ENCODE peak calls at places on chromosomes 16 and 17, in five cellular contexts. Q is mesendoderm, F is H9, C is H1, G is mesenchymal stem cell. B is an unnamed sample.

GRCh38 chr17:18962494-18962815 is 10.5 kb downstream of the SLC5A10 start:
- DNase-seq in Q (no peak), F (no peak), C (no peak), G (no peak), B (no peak)

GRCh38 chr16:2039286-2040030 is 8.2 kb downstream of the NTHL1 start:
- DNase-seq in Q (no peak), F (no peak), C (no peak), G (peak; percentile 97), B (peak; percentile 93)

GRCh38 chr16:35642322-35642835 is 2183.0 kb downstream of the TP53TG3F start:
- DNase-seq in Q (no peak), F (no peak), C (no peak), G (no peak), B (no peak)

GRCh38 chr16:83095926-83096692 is 469.3 kb downstream of the CDH13 start:
- DNase-seq in Q (no peak), F (no peak), C (no peak), G (no peak), B (peak; percentile 70)

GRCh38 chr16:88560722-88561484 is 9.3 kb upstream of the ZC3H18 start:
- DNase-seq in Q (peak; percentile 77), F (peak; percentile 59), C (no peak), G (peak; percentile 43), B (peak; percentile 30)

GRCh38 chr17:77215281-77215680 is 74.5 kb downstream of the SEC14L1 start:
- DNase-seq in Q (no peak), F (no peak), C (no peak), G (no peak), B (no peak)

GRCh38 chr16:17951273-17951845 is 385.2 kb downstream of the NPIPA8 start:
- DNase-seq in Q (peak; percentile 6), F (no peak), C (no peak), G (no peak), B (no peak)

GRCh38 chr17:20970329-20970728 is 72.5 kb downstream of the USP22 start:
- DNase-seq in Q (no peak), F (no peak), C (no peak), G (no peak), B (no peak)

GRCh38 chr16:66382966-66383299 is 16.4 kb downstream of the CDH5 start:
- DNase-seq in Q (peak; percentile 96), F (no peak), C (no peak), G (peak; percentile 80), B (peak; percentile 93)

GRCh38 chr16:50259334-50260205 is 6.8 kb upstream of the ADCY7 start:
- DNase-seq in Q (no peak), F (no peak), C (no peak), G (peak; percentile 24), B (no peak)

GRCh38 chr17:61759362-61759761 is 104.0 kb downstream of the BRIP1 start:
- DNase-seq in Q (no peak), F (no peak), C (no peak), G (no peak), B (no peak)

GRCh38 chr16:74480150-74481029 is 59.1 kb upstream of the CLEC18B start:
- DNase-seq in Q (peak; percentile 10), F (no peak), C (no peak), G (no peak), B (no peak)

GRCh38 chr17:80701730-80702129 is 157.1 kb downstream of the RPTOR start:
- DNase-seq in Q (no peak), F (no peak), C (no peak), G (no peak), B (no peak)

GRCh38 chr17:31646642-31647041 is 212.4 kb downstream of the COPRS start:
- DNase-seq in Q (no peak), F (no peak), C (no peak), G (no peak), B (no peak)

DNA sequence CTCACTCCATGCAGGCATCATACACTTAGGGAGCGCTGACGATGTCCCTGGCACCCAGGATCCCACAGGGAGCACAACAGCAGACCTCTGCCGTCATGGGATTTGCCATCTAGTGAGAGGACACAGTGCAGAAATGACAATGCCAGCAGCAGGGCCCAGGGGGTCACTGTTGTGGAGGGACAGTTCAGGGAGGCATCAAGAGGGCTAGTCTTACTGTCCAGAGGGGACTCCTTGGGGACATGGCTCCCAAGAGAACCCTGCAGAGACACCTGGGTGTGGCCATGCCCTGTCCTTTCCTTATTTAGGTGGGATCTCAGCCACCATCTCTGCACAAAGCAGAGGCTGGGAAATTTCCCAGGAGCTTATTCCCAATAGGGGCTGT is 73.7 kb downstream of the CRISPLD2 start:
- DNase-seq in Q (no peak), F (no peak), C (no peak), G (no peak), B (no peak)
- H3K9ac ChIP-seq in Q (no peak overlapping the region), F (no peak overlapping the region), C (no peak overlapping the region), G (no peak overlapping the region), B (no peak overlapping the region)

GRCh38 chr17:44267818-44268490 is at the start of gene SLC4A1:
- DNase-seq in Q (no peak), F (no peak), C (no peak), G (no peak), B (no peak)
- H2BK15ac ChIP-seq in Q (no peak within 1 kb of the TSS), F (no peak within 1 kb of the TSS), C (peak within 1 kb of the TSS; percentile 61), G (no peak within 1 kb of the TSS), B (no peak within 1 kb of the TSS)

DNA sequence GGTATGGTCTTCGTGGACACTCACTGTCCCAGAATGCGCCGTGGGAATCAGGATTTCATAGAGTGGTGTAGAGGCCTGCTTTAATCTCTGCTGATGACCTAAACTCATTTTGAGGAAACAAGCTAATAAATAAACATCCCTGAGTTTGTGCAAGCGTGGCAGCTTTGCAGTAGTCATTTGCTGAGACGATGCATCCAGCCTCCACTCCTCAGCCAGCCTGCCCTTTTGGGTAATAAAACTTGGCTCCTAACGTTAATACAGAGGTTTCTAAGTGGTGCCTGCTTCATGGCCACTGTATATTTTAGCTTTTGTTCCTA is 1.3 kb downstream of the DGKE start:
- DNase-seq in Q (no peak), F (no peak), C (no peak), G (no peak), B (peak; percentile 21)
- H3K9ac ChIP-seq in Q (peak overlapping the region; percentile 70), F (no peak overlapping the region), C (peak overlapping the region; percentile 3), G (no peak overlapping the region), B (peak overlapping the region; percentile 14)

DNA sequence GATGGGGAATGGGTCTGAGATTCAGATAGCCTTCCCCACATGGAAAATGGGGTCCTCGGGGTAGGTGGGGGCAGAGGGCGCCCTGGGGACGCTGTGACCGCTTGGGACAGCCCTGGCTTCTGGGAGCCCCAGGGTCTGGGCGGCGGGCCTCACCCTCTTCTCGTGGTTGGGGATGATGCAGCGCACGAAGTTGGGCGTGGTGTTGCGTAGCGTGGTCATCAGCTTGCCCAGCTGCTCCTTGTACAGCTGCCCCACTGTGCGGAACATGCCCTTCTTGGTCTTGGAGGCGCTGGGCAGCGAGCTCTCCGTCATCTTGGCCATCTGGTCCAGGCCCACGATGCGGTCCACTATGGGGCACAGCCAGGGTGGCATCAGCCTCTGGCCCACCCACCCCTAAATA is 99.9 kb downstream of the NDE1 start:
- DNase-seq in Q (no peak), F (no peak), C (no peak), G (no peak), B (no peak)
- H2BK15ac ChIP-seq in Q (no peak overlapping the region), F (no peak overlapping the region), C (no peak overlapping the region), G (no peak overlapping the region), B (no peak overlapping the region)

GRCh38 chr17:29597361-29598172 is 4.6 kb downstream of the ANKRD13B start:
- DNase-seq in Q (no peak), F (no peak), C (no peak), G (no peak), B (no peak)

GRCh38 chr17:29595943-29596774 is 3.2 kb downstream of the ANKRD13B start:
- DNase-seq in Q (no peak), F (no peak), C (no peak), G (no peak), B (no peak)

GRCh38 chr17:29594441-29595090 is 1.6 kb downstream of the ANKRD13B start:
- DNase-seq in Q (no peak), F (no peak), C (no peak), G (no peak), B (no peak)

GRCh38 chr17:29595107-29595942 is 2.4 kb downstream of the ANKRD13B start:
- DNase-seq in Q (peak; percentile 69), F (no peak), C (no peak), G (peak; percentile 57), B (peak; percentile 49)

DNA sequence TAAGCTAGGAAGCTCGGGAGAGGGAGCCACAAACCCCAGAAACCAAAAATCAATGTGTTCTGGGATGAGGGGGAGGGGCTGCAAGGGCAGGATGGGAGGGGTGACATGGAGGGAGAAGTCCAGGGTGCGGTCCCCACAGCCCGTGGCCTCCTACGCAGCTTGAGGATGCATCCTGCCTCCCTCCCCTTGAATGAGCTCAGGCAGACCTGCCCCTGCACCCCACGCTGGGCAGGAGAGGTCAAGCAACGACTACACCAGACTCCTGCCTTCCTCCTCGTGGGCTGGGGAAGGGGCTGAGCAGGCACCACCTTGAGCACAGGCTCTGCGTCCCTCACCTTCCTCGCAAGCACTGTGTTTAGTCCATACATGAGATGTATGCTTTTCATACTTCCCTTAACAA is 3.9 kb downstream of the ANKRD13B start:
- DNase-seq in Q (no peak), F (no peak), C (no peak), G (no peak), B (no peak)
- H3K9ac ChIP-seq in Q (no peak overlapping the region), F (no peak overlapping the region), C (no peak overlapping the region), G (no peak overlapping the region), B (no peak overlapping the region)

GRCh38 chr16:58028541-58029070 is 3.1 kb downstream of the MMP15 start:
- DNase-seq in Q (peak; percentile 46), F (peak; percentile 53), C (no peak), G (no peak), B (no peak)
- H2BK15ac ChIP-seq in Q (no peak overlapping the region), F (peak overlapping the region; percentile 56), C (peak overlapping the region; percentile 97), G (no peak overlapping the region), B (no peak overlapping the region)

GRCh38 chr17:29283496-29283895 is 10.5 kb downstream of the NUFIP2 start:
- DNase-seq in Q (peak; percentile 10), F (no peak), C (no peak), G (no peak), B (no peak)

GRCh38 chr17:29278692-29279091 is 15.3 kb downstream of the NUFIP2 start:
- DNase-seq in Q (no peak), F (no peak), C (no peak), G (no peak), B (no peak)

GRCh38 chr17:29273924-29274323 is 20.0 kb downstream of the NUFIP2 start:
- DNase-seq in Q (peak; percentile 37), F (no peak), C (no peak), G (no peak), B (no peak)

GRCh38 chr17:29279397-29280070 is 14.4 kb downstream of the NUFIP2 start:
- DNase-seq in Q (no peak), F (no peak), C (no peak), G (no peak), B (no peak)
- H3K9ac ChIP-seq in Q (no peak overlapping the region), F (no peak overlapping the region), C (no peak overlapping the region), G (no peak overlapping the region), B (no peak overlapping the region)

DNA sequence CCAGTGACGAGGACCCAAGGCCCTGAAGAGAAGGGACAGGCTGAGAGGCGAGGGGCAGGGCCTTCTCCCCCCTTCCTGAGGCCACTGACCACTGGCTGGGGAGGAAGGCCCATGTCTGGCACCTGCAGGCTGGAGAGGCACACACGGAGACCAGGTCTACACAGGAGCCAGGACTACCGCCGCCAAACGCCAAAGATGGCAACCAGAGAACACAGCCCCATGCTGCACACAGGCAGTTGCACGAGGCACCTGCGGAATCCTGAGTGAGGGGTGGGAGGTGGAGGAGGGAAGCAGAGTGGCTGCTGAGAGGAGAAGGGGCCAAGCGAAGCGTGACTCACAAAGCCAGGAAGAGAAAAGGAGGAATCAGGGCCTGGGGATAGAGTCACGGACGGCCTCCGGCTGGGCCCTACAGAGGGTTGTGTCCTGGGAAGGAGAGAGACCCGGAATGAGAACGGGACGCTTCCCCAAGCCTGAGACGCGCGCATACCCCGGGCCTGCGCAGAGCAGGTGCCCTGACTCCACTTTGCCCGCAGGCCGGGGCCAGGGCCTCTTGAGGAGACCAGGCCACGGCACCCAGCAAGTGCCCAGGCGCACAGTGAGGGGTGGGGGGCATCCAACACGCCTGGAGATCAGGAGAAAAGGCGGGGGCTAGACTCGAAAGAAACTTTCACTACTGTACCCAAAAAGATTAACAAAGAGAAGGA is 28.7 kb upstream of the C16orf95 start:
- DNase-seq in Q (no peak), F (no peak), C (no peak), G (no peak), B (no peak)
- H2BK15ac ChIP-seq in Q (no peak overlapping the region), F (no peak overlapping the region), C (no peak overlapping the region), G (peak overlapping the region; percentile 30), B (no peak overlapping the region)

B was measured in IMR-90.